ENCODE peak calls at places on chromosomes 5 and 9, in six cellular contexts. H is A549, A is HCT116, L is HepG2, C is K562, N is GM12878. E is an unnamed sample.

GRCh38 chr5:115457985-115458384 is 86.6 kb downstream of the FEM1C start:
- DNase-seq in L (no peak), C (peak; percentile 4), A (no peak), N (no peak), H (no peak), E (no peak)

GRCh38 chr5:31585519-31586270 is 53.2 kb upstream of the PDZD2 start:
- DNase-seq in L (no peak), H (no peak), A (no peak), C (no peak), N (no peak), E (no peak)

GRCh38 chr5:133382661-133383579 is 229.4 kb downstream of the FSTL4 start:
- DNase-seq in A (no peak), C (no peak), L (no peak), H (no peak), N (no peak), E (no peak)

GRCh38 chr5:143435207-143435657 is 31.7 kb upstream of the NR3C1 start:
- DNase-seq in N (peak; percentile 98), L (no peak), A (no peak), H (no peak), C (no peak), E (peak; percentile 93)

GRCh38 chr5:87076931-87077330 is 190.8 kb upstream of the RASA1 start:
- DNase-seq in A (no peak), N (no peak), C (no peak), H (no peak), L (no peak), E (peak; percentile 44)

GRCh38 chr9:33159058-33159759 is 7.9 kb downstream of the B4GALT1 start:
- DNase-seq in H (no peak), C (peak; percentile 71), L (no peak), A (no peak), N (no peak), E (peak; percentile 91)

GRCh38 chr5:10695055-10695649 is 65.9 kb downstream of the DAP start:
- DNase-seq in N (no peak), L (peak; percentile 16), H (peak; percentile 83), A (no peak), C (peak; percentile 74), E (peak; percentile 63)

GRCh38 chr9:33290994-33291397 is 680 bp downstream of the NFX1 start:
- DNase-seq in H (peak; percentile 89), C (peak; percentile 88), A (peak; percentile 60), L (peak; percentile 54), N (no peak), E (no peak)

GRCh38 chr5:124867064-124867707 is 120.7 kb upstream of the ZNF608 start:
- DNase-seq in A (no peak), C (no peak), N (no peak), H (no peak), L (no peak), E (no peak)

GRCh38 chr5:68424799-68425537 is 209.4 kb downstream of the PIK3R1 start:
- DNase-seq in N (peak; percentile 67), L (no peak), A (peak; percentile 13), H (no peak), C (peak; percentile 65), E (peak; percentile 77)

GRCh38 chr9:127979333-127980055 is 1.3 kb downstream of the EEIG1 start:
- DNase-seq in C (peak; percentile 66), L (peak; percentile 41), H (no peak), N (no peak), A (no peak), E (peak; percentile 56)

GRCh38 chr9:16442622-16443021 is 427.8 kb downstream of the BNC2 start:
- DNase-seq in A (no peak), L (no peak), H (peak; percentile 23), C (no peak), N (no peak), E (no peak)

GRCh38 chr5:180639743-180640300 is 9.6 kb downstream of the FLT4 start:
- DNase-seq in N (no peak), C (no peak), A (no peak), H (no peak), L (no peak), E (no peak)

GRCh38 chr9:88681434-88681833 is 146.5 kb downstream of the NXNL2 start:
- DNase-seq in C (no peak), A (no peak), N (no peak), H (no peak), L (peak; percentile 78), E (no peak)

GRCh38 chr5:78050888-78051287 is 243.6 kb downstream of the AP3B1 start:
- DNase-seq in H (no peak), A (no peak), N (no peak), C (no peak), L (no peak), E (no peak)

GRCh38 chr5:175325681-175326080 is 118.3 kb downstream of the DRD1 start:
- DNase-seq in A (no peak), H (no peak), L (no peak), C (no peak), N (no peak), E (no peak)

GRCh38 chr5:9663891-9664290 is 33.7 kb upstream of the TAS2R1 start:
- DNase-seq in N (no peak), A (no peak), H (no peak), C (no peak), L (no peak), E (no peak)

GRCh38 chr9:135282001-135282731 is 194.7 kb downstream of the OLFM1 start:
- DNase-seq in H (peak; percentile 26), N (no peak), L (peak; percentile 6), A (peak; percentile 27), C (peak; percentile 5), E (no peak)

GRCh38 chr9:37001461-37001860 is 32.6 kb downstream of the PAX5 start:
- DNase-seq in N (no peak), L (no peak), C (no peak), A (no peak), H (no peak), E (no peak)

GRCh38 chr9:35114921-35115341 is 731 bp downstream of the ATOSB start:
- DNase-seq in N (no peak), A (no peak), H (no peak), L (no peak), C (peak; percentile 59), E (peak; percentile 100)

GRCh38 chr9:104841601-104842106 is 77.7 kb downstream of the NIPSNAP3B start:
- DNase-seq in A (no peak), H (no peak), C (no peak), N (no peak), L (no peak), E (no peak)
- TF ChIP-seq POLR2A in A (no peak), H (no peak), C (no peak), N (no peak), L (no peak), E (no peak)

GRCh38 chr5:73370620-73371583 is 77.7 kb downstream of the FOXD1 start:
- DNase-seq in A (peak; percentile 94), N (no peak), L (no peak), H (peak; percentile 77), C (no peak), E (no peak)
- H3K4me3 ChIP-seq in A (peak overlapping the region; percentile 44), N (no peak overlapping the region), L (no peak overlapping the region), H (peak overlapping the region; percentile 7), C (no peak overlapping the region), E (no peak overlapping the region)

DNA sequence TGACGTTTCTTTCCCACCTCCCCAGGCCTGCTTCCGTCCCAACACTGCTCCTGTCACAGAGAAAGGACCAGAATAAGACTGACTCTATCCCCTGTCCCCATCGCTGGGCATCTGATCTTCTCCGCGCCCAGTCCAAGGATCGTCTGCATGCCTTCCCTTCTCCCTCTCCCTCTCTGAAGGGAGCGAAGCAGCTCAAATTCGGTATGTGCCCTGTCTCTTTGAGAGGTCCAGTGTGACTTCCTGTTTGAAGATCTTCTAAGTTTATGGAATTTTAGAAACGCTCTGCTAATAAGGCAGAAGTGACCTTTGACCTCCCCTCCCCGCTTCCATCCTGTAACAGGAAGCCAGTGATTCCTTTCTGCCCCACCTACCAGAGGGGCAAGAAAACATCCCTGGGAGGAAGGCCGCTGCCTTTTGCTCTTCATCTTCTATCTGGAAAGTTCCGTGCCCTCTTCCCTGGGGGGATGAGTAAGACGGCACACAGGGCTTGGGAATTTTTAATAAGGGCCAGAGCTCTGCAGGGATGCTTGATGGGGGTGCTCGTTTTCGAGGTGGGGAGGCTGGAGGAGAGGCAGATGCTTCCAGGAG is 40.7 kb upstream of the RNU6ATAC start:
- DNase-seq in L (peak; percentile 41), C (no peak), N (no peak), H (no peak), A (no peak), E (no peak)
- TF ChIP-seq MAX in L (no peak), C (no peak), N (no peak), H (no peak), A (no peak), E (no peak)

GRCh38 chr9:133148351-133149129 is 15.2 kb downstream of the GBGT1 start:
- DNase-seq in A (no peak), H (peak; percentile 40), L (no peak), C (peak; percentile 52), N (no peak), E (peak; percentile 71)
- TF ChIP-seq POLR2A in A (no peak), H (no peak), L (no peak), C (peak; percentile 44), N (no peak), E (no peak)

DNA sequence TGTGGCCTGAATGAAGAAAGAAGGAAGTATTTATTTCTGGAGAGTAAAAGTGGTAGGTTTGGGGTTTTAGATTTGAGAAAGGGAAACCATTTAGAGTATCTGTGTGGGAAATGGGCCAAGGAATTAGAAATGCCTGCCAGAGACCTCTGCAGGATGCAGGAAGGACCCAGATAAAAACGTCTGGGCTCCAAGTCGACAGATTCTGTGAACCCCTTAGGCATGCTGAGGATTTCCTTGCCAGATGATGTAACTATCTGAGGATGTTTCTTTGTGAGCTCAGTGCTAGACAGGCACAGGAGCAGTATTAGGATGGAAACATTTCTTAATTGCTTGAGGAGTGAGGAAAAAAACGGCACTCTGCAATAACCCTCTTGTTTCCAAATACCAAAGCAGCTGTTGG is 251.8 kb upstream of the DMRT1 start:
- DNase-seq in N (no peak), L (no peak), A (no peak), H (no peak), C (no peak), E (no peak)
- H3K4me3 ChIP-seq in N (no peak overlapping the region), L (no peak overlapping the region), A (no peak overlapping the region), H (no peak overlapping the region), C (no peak overlapping the region), E (no peak overlapping the region)

GRCh38 chr9:78038620-78039300 is 7.1 kb upstream of the GNAQ start:
- DNase-seq in C (peak; percentile 35), L (no peak), A (no peak), N (no peak), H (no peak), E (no peak)

GRCh38 chr9:78041971-78042370 is 10.4 kb upstream of the GNAQ start:
- DNase-seq in H (no peak), A (no peak), L (no peak), N (no peak), C (no peak), E (no peak)

GRCh38 chr9:78044189-78044588 is 12.6 kb upstream of the GNAQ start:
- DNase-seq in C (no peak), N (no peak), A (no peak), L (no peak), H (no peak), E (no peak)

GRCh38 chr9:78044886-78045285 is 13.3 kb upstream of the GNAQ start:
- DNase-seq in N (no peak), L (no peak), A (no peak), C (no peak), H (no peak), E (no peak)

DNA sequence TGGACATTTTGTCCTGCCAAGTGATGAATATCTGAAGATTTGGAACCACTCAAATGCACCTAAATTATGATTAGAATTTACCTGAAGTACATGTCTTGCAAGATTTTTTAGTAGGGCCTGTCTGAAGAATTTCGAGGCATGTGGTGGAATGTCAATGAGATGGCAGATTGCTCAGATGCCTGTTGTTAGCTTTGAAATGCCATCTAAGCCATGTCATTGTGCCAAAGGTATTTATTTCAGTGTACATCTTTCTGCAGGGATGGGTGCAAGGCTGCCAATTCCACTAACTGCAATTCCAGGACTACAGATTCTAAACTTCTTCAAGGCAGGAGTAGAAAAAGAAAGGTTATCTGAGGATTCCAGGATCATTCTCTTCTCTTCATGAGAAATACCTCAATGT is 9.1 kb upstream of the GNAQ start:
- DNase-seq in H (no peak), C (no peak), L (no peak), A (no peak), N (no peak), E (no peak)
- TF ChIP-seq MAX in H (no peak), C (no peak), L (no peak), A (no peak), N (no peak), E (no peak)